ENCODE peak calls at places on chromosomes 2 and 18, in ten cellular contexts. W is fibroblast of villous mesenchyme; V is stimulated activated CD8-positive, alpha-beta memory T cell treated with anti-CD3 and anti-CD28 coated beads, Interleukin-15, amount 100 ng/mL, for 24 hours; I is naive thymus-derived CD4-positive, alpha-beta T cell; F is EH; X is NCI-H82; L is GM20000; S is kidney epithelial cell; K is HFF-Myc; A is myocyte. Z is an unnamed sample.

GRCh38 chr2:237616373-237617304 is 10.7 kb upstream of the LRRFIP1 start:
- DNase-seq in A (peak), I (peak), X (no peak), L (no peak), S (no peak), K (peak), W (peak), V (no peak), F (peak), Z (no peak)

GRCh38 chr18:50284226-50284885 is 3.0 kb upstream of the MBD1 start:
- DNase-seq in X (no peak), K (no peak), W (no peak), V (no peak), I (no peak), L (no peak), S (no peak), A (peak), F (peak), Z (no peak)

GRCh38 chr2:215514516-215514915 is 78.6 kb upstream of the FN1 start:
- DNase-seq in W (no peak), X (no peak), V (no peak), A (no peak), F (no peak), K (no peak), S (no peak), L (no peak), I (no peak), Z (no peak)

GRCh38 chr2:235669983-235670962 is 176.4 kb downstream of the AGAP1 start:
- DNase-seq in F (peak), S (no peak), L (peak), K (peak), V (no peak), I (no peak), A (peak), W (peak), X (peak), Z (peak)

GRCh38 chr2:239598011-239598731 is 197.4 kb upstream of the HDAC4 start:
- DNase-seq in S (no peak), L (no peak), I (no peak), X (no peak), F (no peak), V (no peak), W (no peak), A (no peak), K (no peak), Z (no peak)

GRCh38 chr2:141384676-141385075 is 746.1 kb downstream of the LRP1B start:
- DNase-seq in A (no peak), X (peak), W (peak), S (peak), F (peak), V (no peak), L (no peak), K (no peak), I (no peak), Z (no peak)

GRCh38 chr2:83320053-83320452 is 1139.0 kb downstream of the SUCLG1 start:
- DNase-seq in F (no peak), X (no peak), V (no peak), S (no peak), A (no peak), K (no peak), I (no peak), L (no peak), W (no peak), Z (no peak)

GRCh38 chr2:218896501-218897393 is 16.1 kb downstream of the WNT10A start:
- DNase-seq in L (peak), W (no peak), F (no peak), V (peak), A (peak), S (peak), X (no peak), K (no peak), I (peak), Z (peak)

GRCh38 chr2:854460-854859 is 96.2 kb upstream of the SNTG2 start:
- DNase-seq in W (peak), I (peak), L (peak), S (no peak), V (no peak), F (peak), A (no peak), X (peak), K (no peak), Z (no peak)

GRCh38 chr2:63424329-63425078 is 163.8 kb downstream of the WDPCP start:
- DNase-seq in S (peak), K (peak), F (peak), W (peak), I (peak), L (peak), A (no peak), X (peak), V (no peak), Z (peak)